ENCODE peak calls at places on chromosomes 16 and 17, in nine cellular contexts. R, U, Z, K, Q, T, D, J and X are unnamed samples.

GRCh38 chr17:68591583-68591982 is 9.6 kb downstream of the FAM20A start:
- DNase-seq in D (no peak), U (no peak), Z (no peak), J (peak; percentile 64), Q (peak; percentile 80), T (peak; percentile 33), K (no peak), R (peak; percentile 84), X (no peak)

GRCh38 chr17:65530985-65531507 is 30.4 kb downstream of the AXIN2 start:
- DNase-seq in J (no peak), Z (no peak), U (no peak), Q (no peak), T (no peak), R (peak; percentile 45), K (peak; percentile 29), D (peak; percentile 53), X (no peak)

GRCh38 chr17:65634533-65634932 is 73.1 kb upstream of the AXIN2 start:
- DNase-seq in Z (no peak), U (no peak), R (no peak), D (no peak), Q (no peak), K (no peak), T (no peak), J (no peak), X (no peak)

GRCh38 chr16:828891-829290 is 28.4 kb upstream of the GNG13 start:
- DNase-seq in J (no peak), D (no peak), K (no peak), Z (no peak), R (no peak), Q (no peak), T (no peak), U (no peak), X (no peak)

GRCh38 chr17:62819511-62820221 is 11.6 kb upstream of the MARCHF10 start:
- DNase-seq in D (peak; percentile 100), U (peak; percentile 34), Z (peak; percentile 72), K (peak; percentile 98), R (peak; percentile 85), Q (peak; percentile 63), J (peak; percentile 10), T (peak; percentile 31), X (no peak)

GRCh38 chr17:27608330-27609230 is 22.4 kb upstream of the LGALS9 start:
- DNase-seq in Z (no peak), Q (no peak), K (peak; percentile 14), T (no peak), R (no peak), D (no peak), J (no peak), U (no peak), X (no peak)

GRCh38 chr16:57474671-57475661 is 11.3 kb downstream of the DOK4 start:
- DNase-seq in U (no peak), Z (no peak), K (no peak), Q (peak; percentile 45), T (no peak), D (no peak), R (no peak), J (no peak), X (no peak)

GRCh38 chr16:30079480-30079879 is 3.7 kb downstream of the PPP4C start:
- DNase-seq in Q (no peak), D (no peak), U (no peak), T (no peak), Z (no peak), R (no peak), K (no peak), J (no peak), X (no peak)

GRCh38 chr17:78853926-78854394 is 13.3 kb upstream of the USP36 start:
- DNase-seq in J (no peak), U (no peak), R (no peak), D (no peak), Q (peak; percentile 27), T (no peak), K (no peak), Z (no peak), X (no peak)

GRCh38 chr17:20234266-20234665 is 225.1 kb downstream of the SPECC1 start:
- DNase-seq in T (no peak), Q (no peak), K (no peak), Z (no peak), R (no peak), U (no peak), J (no peak), D (no peak), X (no peak)

GRCh38 chr16:86391987-86392386 is 118.3 kb upstream of the FOXF1 start:
- DNase-seq in Z (no peak), K (peak; percentile 87), D (peak; percentile 89), J (no peak), T (no peak), U (no peak), Q (no peak), R (no peak), X (no peak)

GRCh38 chr16:89360760-89361435 is 129.5 kb downstream of the ANKRD11 start:
- DNase-seq in T (no peak), U (no peak), K (no peak), J (no peak), R (peak; percentile 90), Q (peak; percentile 55), D (no peak), Z (no peak), X (no peak)

GRCh38 chr16:18816286-18816685 is 14.9 kb upstream of the ARL6IP1 start:
- DNase-seq in K (no peak), Q (no peak), Z (no peak), R (no peak), U (no peak), D (no peak), J (no peak), T (no peak), X (no peak)

GRCh38 chr16:81553814-81554675 is 109.4 kb downstream of the CMIP start:
- DNase-seq in D (no peak), R (no peak), T (no peak), J (no peak), Z (no peak), Q (no peak), K (no peak), U (no peak), X (no peak)

GRCh38 chr16:11242658-11243057 is 13.3 kb downstream of the SOCS1 start:
- DNase-seq in K (no peak), Q (no peak), T (no peak), U (no peak), D (no peak), R (no peak), Z (peak; percentile 22), J (no peak), X (no peak)

GRCh38 chr16:68935008-68935407 is 91.7 kb downstream of the TANGO6 start:
- DNase-seq in R (no peak), J (no peak), U (no peak), D (no peak), Q (no peak), K (no peak), T (no peak), Z (no peak), X (no peak)

GRCh38 chr17:43453331-43453812 is 30.4 kb upstream of the DHX8 start:
- DNase-seq in U (no peak), Z (no peak), K (no peak), T (peak; percentile 70), J (no peak), D (no peak), Q (no peak), R (no peak), X (no peak)

GRCh38 chr16:78666318-78666717 is 566.9 kb downstream of the WWOX start:
- DNase-seq in T (no peak), R (no peak), K (no peak), Z (no peak), J (no peak), U (no peak), D (no peak), Q (no peak), X (no peak)

GRCh38 chr16:19130852-19131808 is 17.4 kb downstream of the ITPRIPL2 start:
- DNase-seq in J (no peak), D (peak; percentile 76), Q (peak; percentile 56), K (peak; percentile 85), R (peak; percentile 69), T (peak; percentile 54), U (no peak), Z (peak; percentile 55), X (no peak)

GRCh38 chr17:35170968-35171771 is 23.0 kb downstream of the SLC35G3 start:
- DNase-seq in T (no peak), Z (no peak), U (peak; percentile 17), R (no peak), J (no peak), Q (no peak), K (peak; percentile 35), D (peak; percentile 32), X (no peak)

GRCh38 chr17:10798332-10798749 is 5.6 kb downstream of the TMEM238L start:
- DNase-seq in T (no peak), U (no peak), R (no peak), J (no peak), Q (no peak), D (no peak), Z (no peak), K (no peak), X (no peak)

GRCh38 chr17:83192161-83192788 is 112.9 kb downstream of the METRNL start:
- DNase-seq in T (peak; percentile 16), Z (no peak), R (no peak), J (no peak), K (peak; percentile 52), Q (peak; percentile 72), U (no peak), D (no peak), X (no peak)

GRCh38 chr17:74742153-74742515 is 5.1 kb downstream of the RAB37 start:
- DNase-seq in R (peak; percentile 64), Q (no peak), Z (no peak), K (peak; percentile 53), D (no peak), U (no peak), J (no peak), T (peak; percentile 17), X (no peak)

GRCh38 chr17:42535400-42536047 is 517 bp upstream of the NAGLU start:
- DNase-seq in D (no peak), K (no peak), Q (peak; percentile 45), T (no peak), J (no peak), Z (no peak), U (no peak), R (no peak), X (no peak)

GRCh38 chr17:6066183-6066948 is 3.8 kb upstream of the WSCD1 start:
- DNase-seq in R (no peak), D (no peak), J (no peak), Z (no peak), Q (peak; percentile 11), U (no peak), K (peak; percentile 19), T (no peak), X (no peak)

GRCh38 chr16:31134091-31134571 is 1.4 kb downstream of the PRSS8 start:
- DNase-seq in T (no peak), U (no peak), K (no peak), Q (no peak), D (peak; percentile 42), R (no peak), J (no peak), Z (no peak), X (no peak)

GRCh38 chr16:49472598-49472997 is 99.0 kb downstream of the C16orf78 start:
- DNase-seq in U (no peak), J (no peak), D (no peak), Z (peak; percentile 91), T (no peak), R (peak; percentile 53), K (no peak), Q (peak; percentile 46), X (no peak)

GRCh38 chr16:68778551-68779231 is 41.6 kb downstream of the CDH1 start:
- DNase-seq in Z (no peak), T (no peak), D (no peak), K (no peak), U (no peak), R (peak; percentile 92), Q (no peak), J (peak; percentile 59), X (no peak)

GRCh38 chr16:87790278-87791023 is 24.7 kb upstream of the KLHDC4 start:
- DNase-seq in Q (peak; percentile 78), Z (no peak), R (no peak), D (no peak), U (no peak), T (peak; percentile 44), J (no peak), K (peak; percentile 34), X (no peak)

GRCh38 chr17:81238815-81239713 is at the start of the genes NDUFAF8 and TEPSIN:
- DNase-seq in J (peak; percentile 100), Z (peak; percentile 99), T (peak; percentile 97), D (peak; percentile 100), R (peak; percentile 100), K (peak; percentile 100), Q (peak; percentile 98), U (peak; percentile 99), X (peak; percentile 100)